ENCODE peak calls at places on chromosome 16, in six cellular contexts. J, S, D, V, P and H are unnamed samples.
A peak's percentile ranks its signal among the peaks of the same experiment; 100 is the strongest.

GRCh38 chr16:67441907-67442306 is 11.0 kb downstream of the HSD11B2 start:
- DNase-seq in D (no peak), S (no peak), V (no peak), P (no peak), J (no peak), H (no peak)

GRCh38 chr16:75624921-75625334 is 1.8 kb upstream of the ADAT1 start:
- DNase-seq in S (peak; percentile 45), D (peak; percentile 41), P (no peak), J (no peak), V (no peak), H (no peak)

GRCh38 chr16:15572329-15573001 is 70.5 kb downstream of the MARF1 start:
- DNase-seq in D (peak; percentile 83), P (no peak), J (no peak), S (no peak), V (no peak), H (no peak)

GRCh38 chr16:66996324-66996982 is 8.1 kb downstream of the CES4A start:
- DNase-seq in P (no peak), V (no peak), S (no peak), D (peak; percentile 92), J (no peak), H (no peak)

GRCh38 chr16:56611281-56611833 is 3.0 kb downstream of the MT2A start:
- DNase-seq in P (no peak), S (no peak), V (no peak), D (peak; percentile 78), J (no peak), H (no peak)

GRCh38 chr16:22262460-22262859 is 34.7 kb upstream of the POLR3E start:
- DNase-seq in S (no peak), D (no peak), V (no peak), J (no peak), P (no peak), H (no peak)

GRCh38 chr16:62137991-62138390 is 101.8 kb upstream of the CDH8 start:
- DNase-seq in V (no peak), J (no peak), P (no peak), S (no peak), D (no peak), H (no peak)

GRCh38 chr16:69831212-69832123 is 69.3 kb downstream of the WWP2 start:
- DNase-seq in V (no peak), D (peak; percentile 72), P (no peak), J (no peak), S (no peak), H (no peak)

GRCh38 chr16:85530370-85530739 is 82.8 kb upstream of the GSE1 start:
- DNase-seq in J (no peak), V (no peak), S (no peak), D (no peak), P (no peak), H (no peak)

GRCh38 chr16:67931712-67932461 is at the start of gene CTRL:
- DNase-seq in D (peak; percentile 45), S (no peak), J (no peak), V (no peak), P (no peak), H (peak; percentile 65)

GRCh38 chr16:14284930-14285541 is 213.9 kb downstream of the MRTFB start:
- DNase-seq in V (no peak), S (no peak), P (no peak), D (peak; percentile 65), J (peak; percentile 68), H (peak; percentile 73)

GRCh38 chr16:75821117-75821516 is 94.8 kb upstream of the CPHXL start:
- DNase-seq in S (no peak), V (no peak), P (no peak), J (no peak), D (no peak), H (no peak)

GRCh38 chr16:2171601-2172178 is 16.1 kb downstream of the TRAF7 start:
- DNase-seq in P (no peak), S (no peak), J (no peak), V (no peak), D (no peak), H (no peak)

GRCh38 chr16:21222495-21223337 is 10.8 kb upstream of the ANKS4B start:
- DNase-seq in S (no peak), V (no peak), J (no peak), P (no peak), D (no peak), H (peak; percentile 22)

GRCh38 chr16:75570351-75571104 is 4.3 kb downstream of the GABARAPL2 start:
- DNase-seq in V (no peak), J (no peak), P (no peak), S (no peak), D (no peak), H (no peak)

GRCh38 chr16:84303023-84303422 is 8.3 kb downstream of the WFDC1 start:
- DNase-seq in S (no peak), V (no peak), P (no peak), D (no peak), J (no peak), H (no peak)

GRCh38 chr16:11966173-11966572 is 1.2 kb downstream of the TNFRSF17 start:
- DNase-seq in V (peak; percentile 76), P (no peak), J (no peak), S (no peak), D (no peak), H (no peak)

GRCh38 chr16:11967195-11967911 is 2.3 kb downstream of the TNFRSF17 start:
- DNase-seq in J (no peak), D (no peak), V (no peak), P (no peak), S (no peak), H (no peak)

GRCh38 chr16:11968577-11968976 is 3.6 kb downstream of the TNFRSF17 start:
- DNase-seq in P (no peak), S (no peak), J (no peak), D (no peak), V (no peak), H (no peak)

GRCh38 chr16:11963706-11964105 is 1.3 kb upstream of the TNFRSF17 start:
- DNase-seq in D (no peak), P (no peak), S (no peak), V (no peak), J (no peak), H (no peak)

DNA sequence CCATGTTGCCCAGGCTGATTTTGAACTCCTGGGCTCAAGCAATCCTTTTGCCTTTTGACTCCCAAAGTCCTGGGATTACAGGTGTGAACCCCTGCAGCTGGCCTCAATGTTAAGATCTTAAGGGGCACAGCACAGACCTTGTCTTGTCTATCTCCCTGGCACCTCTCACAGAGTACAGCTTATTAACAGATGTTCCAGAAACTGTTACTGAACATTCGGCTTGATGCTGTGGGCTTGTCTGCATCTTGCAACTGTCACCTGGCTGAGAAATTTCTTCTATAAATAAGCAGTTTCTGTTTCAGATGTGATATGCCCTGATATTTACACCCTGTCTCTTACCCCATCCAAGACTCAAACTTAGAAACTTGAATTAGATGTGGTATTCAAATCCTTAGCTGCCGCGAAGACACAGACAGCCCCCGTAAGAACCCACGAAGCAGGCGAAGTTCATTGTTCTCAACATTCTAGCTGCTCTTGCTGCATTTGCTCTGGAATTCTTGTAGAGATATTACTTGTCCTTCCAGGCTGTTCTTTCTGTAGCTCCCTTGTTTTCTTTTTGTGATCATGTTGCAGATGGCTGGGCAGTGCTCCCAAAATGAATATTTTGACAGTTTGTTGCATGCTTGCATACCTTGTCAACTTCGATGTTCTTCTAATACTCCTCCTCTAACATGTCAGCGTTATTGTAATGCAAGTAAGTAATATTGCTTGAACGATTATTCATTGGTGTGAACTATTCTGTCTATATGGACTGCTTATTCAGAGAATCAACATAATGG is at the start of gene TNFRSF17:
- DNase-seq in D (no peak), J (no peak), S (no peak), P (no peak), V (peak; percentile 94), H (no peak)
- TF ChIP-seq CREB1 in D (no peak), J (no peak), S (no peak), P (no peak), V (peak; percentile 8), H (no peak)

DNA sequence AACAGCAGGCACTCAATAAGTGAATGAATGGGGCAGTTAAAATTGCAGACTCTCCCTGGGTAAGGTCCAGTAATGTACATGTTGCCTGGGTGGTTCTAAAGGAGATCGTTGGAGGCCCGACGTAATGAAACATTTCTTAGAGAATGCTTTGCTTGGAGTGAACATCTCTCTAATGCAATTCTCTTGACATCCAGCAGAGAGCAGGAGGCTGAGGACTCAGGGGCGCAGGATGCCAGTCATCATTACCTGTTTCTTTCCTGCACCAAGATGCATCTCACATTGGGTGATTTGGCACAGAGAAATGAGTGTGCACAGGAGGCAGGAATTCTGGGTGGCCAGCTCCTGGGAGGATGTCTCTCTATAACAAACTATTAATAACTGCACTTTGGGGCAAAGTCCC is 130.3 kb upstream of the RBBP6 start:
- DNase-seq in V (no peak), D (no peak), S (peak; percentile 16), P (no peak), J (no peak), H (peak; percentile 68)
- TF ChIP-seq CREB1 in V (no peak), D (no peak), S (no peak), P (no peak), J (no peak), H (no peak)

GRCh38 chr16:80367037-80367658 is 173.6 kb upstream of the DYNLRB2 start:
- DNase-seq in J (no peak), D (no peak), S (no peak), P (no peak), V (no peak), H (no peak)

GRCh38 chr16:80369559-80369958 is 171.2 kb upstream of the DYNLRB2 start:
- DNase-seq in J (peak; percentile 45), S (no peak), P (peak; percentile 36), V (no peak), D (peak; percentile 23), H (peak; percentile 70)

GRCh38 chr16:80372341-80372740 is 168.5 kb upstream of the DYNLRB2 start:
- DNase-seq in V (no peak), D (no peak), P (no peak), S (no peak), J (no peak), H (no peak)

GRCh38 chr16:80366023-80366422 is 174.8 kb upstream of the DYNLRB2 start:
- DNase-seq in S (no peak), J (no peak), P (no peak), D (no peak), V (no peak), H (no peak)

GRCh38 chr16:80369138-80369537 is 171.7 kb upstream of the DYNLRB2 start:
- DNase-seq in P (no peak), S (no peak), J (no peak), D (no peak), V (no peak), H (no peak)
- TF ChIP-seq CREB1 in P (no peak), S (no peak), J (no peak), D (no peak), V (no peak), H (no peak)

DNA sequence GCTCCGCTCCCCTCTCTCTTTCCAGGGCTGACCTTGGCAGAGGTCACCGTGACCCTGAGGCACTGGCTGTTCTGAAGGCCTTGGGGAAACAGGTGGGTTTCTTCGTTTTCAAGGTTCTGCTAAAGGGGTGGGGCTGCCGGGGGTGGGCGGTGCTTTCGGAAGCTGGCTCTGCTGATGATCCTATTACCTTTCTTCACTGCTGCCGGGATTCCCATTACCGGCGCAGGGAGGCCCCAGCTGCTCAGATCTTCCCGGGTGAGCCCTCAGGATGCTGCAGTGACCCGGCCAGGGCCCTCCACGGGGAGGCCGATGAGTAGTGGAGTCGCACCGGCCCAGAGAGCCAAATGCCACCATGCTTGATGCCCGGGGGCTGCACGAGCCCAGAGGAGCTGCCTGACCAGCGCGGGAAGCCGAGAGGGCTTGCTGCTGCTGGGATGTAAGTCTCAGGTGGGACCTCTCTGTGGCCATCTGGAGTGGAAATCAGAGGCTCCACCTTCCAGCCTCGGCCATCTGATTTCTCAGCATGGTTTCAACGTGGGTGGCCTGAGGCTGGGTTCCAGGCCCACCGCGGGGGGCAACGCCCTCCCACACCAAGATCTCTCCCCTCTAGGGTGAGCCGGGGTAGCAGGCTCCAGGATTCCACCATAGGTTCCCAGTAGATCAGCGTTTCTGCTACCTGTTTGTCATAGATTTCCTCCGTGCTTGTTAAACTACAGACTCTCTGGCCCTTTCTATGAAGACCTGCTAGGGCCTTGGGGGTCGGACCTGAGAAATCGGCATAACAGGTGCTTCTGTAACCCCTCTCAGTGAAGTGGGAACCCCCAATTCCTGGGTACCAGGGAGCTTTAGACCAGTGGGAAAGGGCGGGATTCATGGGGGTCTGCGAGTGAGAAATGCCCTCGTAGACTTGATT is 21.6 kb upstream of the ADCY7 start:
- DNase-seq in D (no peak), J (peak; percentile 63), P (no peak), V (no peak), S (no peak), H (peak; percentile 75)
- TF ChIP-seq CREB1 in D (no peak), J (no peak), P (no peak), V (no peak), S (no peak), H (no peak)